ENCODE peak calls at places on chromosomes 13 and 19, in seven cellular contexts. S is AG04449, K is mucosa of descending colon, T is cardiac muscle cell, Q is WERI-Rb-1, D is H7, N is thyroid gland. F is an unnamed sample.

GRCh38 chr13:47178090-47178950 is 281.5 kb upstream of the HTR2A start:
- DNase-seq in K (no peak), T (no peak), Q (no peak), N (no peak), S (no peak), D (no peak), F (no peak)

GRCh38 chr19:16133818-16134217 is 9.7 kb upstream of the HSH2D start:
- DNase-seq in K (no peak), S (no peak), T (no peak), N (no peak), D (no peak), Q (no peak), F (no peak)

GRCh38 chr13:52371736-52372247 is 34.2 kb downstream of the THSD1 start:
- DNase-seq in Q (no peak), K (no peak), N (no peak), S (no peak), D (peak; percentile 28), T (no peak), F (peak; percentile 30)

GRCh38 chr13:46553521-46553885 is 533 bp downstream of the LRCH1 start:
- DNase-seq in S (no peak), Q (no peak), K (no peak), N (no peak), D (peak; percentile 70), T (peak; percentile 34), F (no peak)

GRCh38 chr13:94305463-94305862 is 174.0 kb downstream of the DCT start:
- DNase-seq in Q (no peak), D (no peak), K (no peak), S (no peak), N (no peak), T (no peak), F (peak; percentile 88)

GRCh38 chr13:111652676-111653075 is 332.2 kb downstream of the TEX29 start:
- DNase-seq in N (no peak), S (no peak), Q (no peak), T (no peak), K (no peak), D (no peak), F (no peak)

GRCh38 chr13:100721885-100722512 is 47.4 kb upstream of the TMTC4 start:
- DNase-seq in K (no peak), N (peak; percentile 40), D (peak; percentile 72), S (peak; percentile 0), T (peak; percentile 70), Q (peak; percentile 76), F (peak; percentile 56)

GRCh38 chr19:42113641-42114348 is 18.5 kb downstream of the POU2F2 start:
- DNase-seq in D (peak; percentile 74), Q (peak; percentile 87), K (no peak), T (no peak), N (no peak), S (peak; percentile 91), F (peak; percentile 90)

GRCh38 chr13:102040812-102041211 is 361.0 kb downstream of the FGF14 start:
- DNase-seq in Q (no peak), S (no peak), K (no peak), D (no peak), T (no peak), N (no peak), F (no peak)

GRCh38 chr13:50650936-50651638 is 192.4 kb downstream of the DLEU7 start:
- DNase-seq in D (no peak), N (no peak), K (no peak), S (no peak), T (no peak), Q (no peak), F (peak; percentile 29)

GRCh38 chr13:105897575-105897974 is 637.9 kb downstream of the EFNB2 start:
- DNase-seq in K (no peak), N (no peak), S (no peak), D (no peak), T (no peak), Q (no peak), F (no peak)

GRCh38 chr13:89514534-89515312 is 1832.8 kb upstream of the MIR17HG start:
- DNase-seq in Q (peak; percentile 42), K (no peak), T (no peak), N (peak; percentile 40), S (no peak), D (no peak), F (peak; percentile 1)

DNA sequence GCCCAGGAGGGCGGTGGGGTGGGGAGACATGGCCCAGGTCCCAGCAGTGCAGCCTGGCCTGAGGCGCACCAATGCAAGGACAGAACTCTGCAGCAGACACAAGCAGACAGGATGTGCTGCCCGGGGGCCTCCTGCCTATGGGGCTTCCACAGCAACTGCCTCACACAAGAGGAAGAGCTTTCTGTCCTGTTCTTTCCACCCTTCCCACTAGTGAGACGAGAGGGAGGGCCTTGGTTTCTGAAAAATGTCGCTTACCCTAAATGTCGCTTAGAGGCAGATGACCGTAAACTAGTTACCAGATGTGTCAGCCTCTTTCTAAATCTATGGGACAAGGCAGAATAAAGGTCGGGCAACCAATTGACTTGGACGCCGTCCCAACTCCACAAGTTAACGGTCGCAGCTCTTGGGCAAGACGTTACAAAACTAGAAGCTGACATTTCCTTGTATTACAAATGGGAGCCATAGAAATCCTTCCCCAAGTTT is at the start of gene LAIR1:
- DNase-seq in K (peak; percentile 51), Q (no peak), T (no peak), N (no peak), S (no peak), D (no peak), F (no peak)
- H3K4me3 ChIP-seq in K (no peak within 1 kb of the TSS), Q (no peak within 1 kb of the TSS), T (no peak within 1 kb of the TSS), N (no peak within 1 kb of the TSS), S (no peak within 1 kb of the TSS), D (no peak within 1 kb of the TSS), F (no peak within 1 kb of the TSS)

GRCh38 chr19:10587839-10588150 is 683 bp upstream of the AP1M2 start:
- DNase-seq in K (no peak), D (no peak), Q (no peak), S (no peak), T (no peak), N (no peak), F (no peak)

GRCh38 chr19:10583021-10583776 is 3.9 kb downstream of the AP1M2 start:
- DNase-seq in Q (no peak), K (no peak), D (peak; percentile 65), S (no peak), N (no peak), T (no peak), F (no peak)

GRCh38 chr19:10593148-10593547 is 6.0 kb upstream of the AP1M2 start:
- DNase-seq in K (no peak), N (no peak), Q (no peak), S (no peak), D (no peak), T (no peak), F (no peak)

GRCh38 chr19:10586396-10586795 is 716 bp downstream of the AP1M2 start:
- DNase-seq in T (no peak), D (no peak), K (no peak), S (no peak), N (no peak), Q (no peak), F (no peak)

GRCh38 chr19:10587022-10587838 is at the start of gene AP1M2:
- DNase-seq in S (no peak), Q (no peak), T (no peak), D (peak; percentile 88), K (peak; percentile 76), N (peak; percentile 60), F (no peak)
- H3K4me3 ChIP-seq in S (no peak within 1 kb of the TSS), Q (no peak within 1 kb of the TSS), T (peak within 1 kb of the TSS; percentile 2), D (peak within 1 kb of the TSS; percentile 67), K (peak within 1 kb of the TSS; percentile 48), N (peak within 1 kb of the TSS; percentile 50), F (no peak within 1 kb of the TSS)

DNA sequence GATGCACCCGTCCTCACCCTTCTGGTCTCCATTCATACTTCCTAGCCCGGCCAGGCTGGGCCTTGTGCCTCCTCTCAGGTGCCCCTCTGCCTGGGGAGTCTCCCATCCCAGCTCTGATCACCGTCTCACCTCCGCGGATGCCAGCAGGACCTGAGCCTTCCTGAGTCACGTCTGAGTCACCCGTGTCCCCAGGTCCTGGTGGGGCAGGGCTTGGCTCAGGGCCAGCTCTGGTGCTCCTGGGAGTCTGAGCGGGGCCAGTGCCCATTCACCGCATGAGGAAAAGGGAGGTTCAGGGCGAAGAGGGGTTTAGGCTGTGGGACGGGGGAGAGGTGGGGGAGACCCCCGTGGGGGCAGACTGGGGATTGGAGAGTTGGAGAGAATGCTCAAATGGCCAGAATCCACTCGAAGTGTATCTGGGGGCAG is 593 bp downstream of the ATP8B3 start:
- DNase-seq in S (no peak), T (peak; percentile 14), N (peak; percentile 77), D (no peak), Q (no peak), K (peak; percentile 74), F (peak; percentile 19)
- H3K4me3 ChIP-seq in S (peak overlapping the region; percentile 68), T (peak overlapping the region; percentile 45), N (peak overlapping the region; percentile 39), D (peak overlapping the region; percentile 49), Q (no peak overlapping the region), K (no peak overlapping the region), F (peak overlapping the region; percentile 69)

GRCh38 chr19:35743640-35744306 is 1.4 kb downstream of the U2AF1L4 start:
- DNase-seq in D (no peak), N (no peak), T (no peak), Q (no peak), K (no peak), S (no peak), F (no peak)
- H3K4me3 ChIP-seq in D (no peak overlapping the region), N (no peak overlapping the region), T (no peak overlapping the region), Q (no peak overlapping the region), K (no peak overlapping the region), S (no peak overlapping the region), F (no peak overlapping the region)

DNA sequence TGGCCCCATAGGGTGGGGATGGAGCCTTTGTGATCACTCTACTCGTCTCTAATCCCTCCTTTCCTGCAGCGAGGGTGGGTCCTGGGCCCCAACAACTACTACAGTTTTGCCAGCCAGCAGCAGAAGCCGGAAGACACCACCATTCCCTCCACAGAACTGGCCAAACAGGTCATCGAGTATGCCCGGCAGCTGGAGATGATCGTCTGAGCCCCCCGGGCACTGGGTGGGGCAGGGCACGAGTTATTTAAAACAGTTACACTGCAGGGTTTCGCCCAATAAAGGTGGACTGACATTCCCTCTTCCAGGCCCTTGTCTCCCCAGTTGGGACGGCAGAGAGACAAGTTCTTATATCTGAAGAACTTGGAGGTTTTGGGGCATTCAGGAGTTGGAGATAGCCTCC is 4.7 kb downstream of the GGN start:
- DNase-seq in Q (no peak), N (no peak), K (no peak), S (no peak), T (no peak), D (no peak), F (no peak)
- H3K4me3 ChIP-seq in Q (no peak overlapping the region), N (no peak overlapping the region), K (no peak overlapping the region), S (no peak overlapping the region), T (no peak overlapping the region), D (no peak overlapping the region), F (no peak overlapping the region)

GRCh38 chr19:43416951-43417623 is 2.4 kb downstream of the TEX101 start:
- DNase-seq in K (no peak), T (no peak), D (no peak), Q (no peak), N (no peak), S (no peak), F (no peak)
- H3K4me3 ChIP-seq in K (no peak overlapping the region), T (no peak overlapping the region), D (no peak overlapping the region), Q (no peak overlapping the region), N (no peak overlapping the region), S (no peak overlapping the region), F (no peak overlapping the region)

F was measured in fibroblast of villous mesenchyme.